ENCODE peak calls at places on chromosomes 4 and X, in six cellular contexts. One of them, this sample, is unnamed.

GRCh38 chr4:48815483-48815882 is 15.4 kb upstream of the OCIAD1 start:
- DNase-seq in brain microvascular endothelial cell: no peak
- DNase-seq in stomach: no peak
- DNase-seq in Calu3: no peak
- DNase-seq in neural crest cell: no peak
- DNase-seq in prostate gland: no peak
- DNase-seq in this sample: no peak

GRCh38 chr4:8099981-8100464 is 58.6 kb downstream of the ABLIM2 start:
- DNase-seq in Calu3: no peak
- DNase-seq in stomach: no peak
- DNase-seq in neural crest cell: no peak
- DNase-seq in prostate gland: no peak
- DNase-seq in brain microvascular endothelial cell: no peak
- DNase-seq in this sample: no peak

GRCh38 chr4:39719804-39720580 is 22.1 kb downstream of the UBE2K start:
- DNase-seq in Calu3: no peak
- DNase-seq in brain microvascular endothelial cell: no peak
- DNase-seq in neural crest cell: no peak
- DNase-seq in stomach: no peak
- DNase-seq in prostate gland: no peak
- DNase-seq in this sample: no peak

GRCh38 chr4:126777649-126778048 is 855.1 kb upstream of the INTU start:
- DNase-seq in Calu3: no peak
- DNase-seq in brain microvascular endothelial cell: peak
- DNase-seq in prostate gland: no peak
- DNase-seq in neural crest cell: no peak
- DNase-seq in stomach: no peak
- DNase-seq in this sample: no peak

GRCh38 chr4:53987761-53988171 is 76.6 kb downstream of the CHIC2 start:
- DNase-seq in Calu3: no peak
- DNase-seq in brain microvascular endothelial cell: peak
- DNase-seq in neural crest cell: no peak
- DNase-seq in stomach: no peak
- DNase-seq in prostate gland: no peak
- DNase-seq in this sample: no peak

GRCh38 chr4:80321341-80321740 is 14.2 kb upstream of the CFAP299 start:
- DNase-seq in brain microvascular endothelial cell: no peak
- DNase-seq in prostate gland: no peak
- DNase-seq in neural crest cell: no peak
- DNase-seq in stomach: no peak
- DNase-seq in Calu3: no peak
- DNase-seq in this sample: no peak

GRCh38 chrX:7542566-7542965 is 300.4 kb upstream of the VCX start:
- DNase-seq in stomach: no peak
- DNase-seq in prostate gland: no peak
- DNase-seq in brain microvascular endothelial cell: no peak
- DNase-seq in Calu3: no peak
- DNase-seq in neural crest cell: no peak
- DNase-seq in this sample: no peak

GRCh38 chrX:26851981-26852380 is 611.2 kb downstream of the PPP4R3C start:
- DNase-seq in prostate gland: no peak
- DNase-seq in neural crest cell: no peak
- DNase-seq in brain microvascular endothelial cell: peak
- DNase-seq in stomach: no peak
- DNase-seq in Calu3: peak
- DNase-seq in this sample: no peak

GRCh38 chr4:88745175-88745574 is 47.5 kb upstream of the NAP1L5 start:
- DNase-seq in stomach: no peak
- DNase-seq in prostate gland: no peak
- DNase-seq in neural crest cell: no peak
- DNase-seq in Calu3: no peak
- DNase-seq in brain microvascular endothelial cell: no peak
- DNase-seq in this sample: no peak

GRCh38 chr4:185755451-185755850 is 56.5 kb downstream of the SORBS2 start:
- DNase-seq in brain microvascular endothelial cell: no peak
- DNase-seq in prostate gland: no peak
- DNase-seq in neural crest cell: no peak
- DNase-seq in stomach: no peak
- DNase-seq in Calu3: no peak
- DNase-seq in this sample: no peak

GRCh38 chr4:79682801-79683217 is 274.8 kb upstream of the GK2 start:
- DNase-seq in stomach: peak
- DNase-seq in neural crest cell: no peak
- DNase-seq in prostate gland: peak
- DNase-seq in brain microvascular endothelial cell: no peak
- DNase-seq in Calu3: no peak
- DNase-seq in this sample: no peak

GRCh38 chrX:32598707-32599106 is 612.6 kb downstream of the DMD start:
- DNase-seq in stomach: no peak
- DNase-seq in brain microvascular endothelial cell: no peak
- DNase-seq in Calu3: no peak
- DNase-seq in neural crest cell: no peak
- DNase-seq in prostate gland: no peak
- DNase-seq in this sample: no peak

GRCh38 chr4:109826719-109827118 is 1.1 kb upstream of the RRH start:
- DNase-seq in brain microvascular endothelial cell: no peak
- DNase-seq in Calu3: no peak
- DNase-seq in stomach: no peak
- DNase-seq in prostate gland: no peak
- DNase-seq in neural crest cell: no peak
- DNase-seq in this sample: no peak

GRCh38 chrX:76517544-76517943 is 90.0 kb downstream of the MAGEE1 start:
- DNase-seq in brain microvascular endothelial cell: no peak
- DNase-seq in neural crest cell: no peak
- DNase-seq in stomach: no peak
- DNase-seq in Calu3: no peak
- DNase-seq in prostate gland: no peak
- DNase-seq in this sample: no peak

GRCh38 chr4:122152699-122153328 is 683 bp downstream of the BLTP1 start:
- DNase-seq in neural crest cell: peak
- DNase-seq in stomach: peak
- DNase-seq in brain microvascular endothelial cell: peak
- DNase-seq in prostate gland: peak
- DNase-seq in Calu3: peak
- DNase-seq in this sample: peak

GRCh38 chrX:11755724-11756123 is 2.3 kb upstream of the MSL3 start:
- DNase-seq in brain microvascular endothelial cell: no peak
- DNase-seq in Calu3: no peak
- DNase-seq in prostate gland: no peak
- DNase-seq in neural crest cell: no peak
- DNase-seq in stomach: no peak
- DNase-seq in this sample: no peak

GRCh38 chr4:113179091-113179490 is 129.6 kb downstream of the ANK2 start:
- DNase-seq in brain microvascular endothelial cell: no peak
- DNase-seq in Calu3: no peak
- DNase-seq in neural crest cell: no peak
- DNase-seq in stomach: no peak
- DNase-seq in prostate gland: no peak
- DNase-seq in this sample: no peak

GRCh38 chrX:9293051-9293496 is 171.8 kb upstream of the TBL1X start:
- DNase-seq in prostate gland: no peak
- DNase-seq in Calu3: no peak
- DNase-seq in brain microvascular endothelial cell: no peak
- DNase-seq in stomach: no peak
- DNase-seq in neural crest cell: no peak
- DNase-seq in this sample: no peak

GRCh38 chr4:73682508-73682907 is 57.9 kb upstream of the CXCL8 start:
- DNase-seq in prostate gland: no peak
- DNase-seq in Calu3: no peak
- DNase-seq in neural crest cell: no peak
- DNase-seq in brain microvascular endothelial cell: no peak
- DNase-seq in stomach: no peak
- DNase-seq in this sample: no peak

GRCh38 chr4:188127157-188127874 is 11.9 kb upstream of the TRIML1 start:
- DNase-seq in neural crest cell: no peak
- DNase-seq in stomach: no peak
- DNase-seq in prostate gland: no peak
- DNase-seq in brain microvascular endothelial cell: peak
- DNase-seq in Calu3: peak
- DNase-seq in this sample: no peak

GRCh38 chrX:13147758-13148157 is 103.3 kb upstream of the FAM9C start:
- DNase-seq in prostate gland: no peak
- DNase-seq in brain microvascular endothelial cell: no peak
- DNase-seq in neural crest cell: no peak
- DNase-seq in Calu3: no peak
- DNase-seq in stomach: no peak
- DNase-seq in this sample: no peak

GRCh38 chrX:38513087-38513742 is 48.1 kb upstream of the TSPAN7 start:
- DNase-seq in stomach: no peak
- DNase-seq in brain microvascular endothelial cell: no peak
- DNase-seq in prostate gland: no peak
- DNase-seq in Calu3: no peak
- DNase-seq in neural crest cell: no peak
- DNase-seq in this sample: no peak

GRCh38 chr4:38013461-38014366 is 53.5 kb downstream of the PTTG2 start:
- DNase-seq in prostate gland: no peak
- DNase-seq in neural crest cell: no peak
- DNase-seq in Calu3: no peak
- DNase-seq in stomach: peak
- DNase-seq in brain microvascular endothelial cell: peak
- DNase-seq in this sample: no peak

GRCh38 chr4:21986312-21986711 is 37.7 kb upstream of the KCNIP4 start:
- DNase-seq in prostate gland: no peak
- DNase-seq in stomach: no peak
- DNase-seq in neural crest cell: no peak
- DNase-seq in brain microvascular endothelial cell: no peak
- DNase-seq in Calu3: no peak
- DNase-seq in this sample: no peak

GRCh38 chr4:95693594-95693993 is 144.8 kb upstream of the UNC5C start:
- DNase-seq in neural crest cell: no peak
- DNase-seq in stomach: no peak
- DNase-seq in prostate gland: no peak
- DNase-seq in Calu3: peak
- DNase-seq in brain microvascular endothelial cell: peak
- DNase-seq in this sample: no peak
- TF ChIP-seq CTCF in neural crest cell: no peak
- TF ChIP-seq CTCF in stomach: peak
- TF ChIP-seq CTCF in prostate gland: no peak
- TF ChIP-seq CTCF in Calu3: no peak
- TF ChIP-seq CTCF in brain microvascular endothelial cell: peak
- TF ChIP-seq CTCF in this sample: no peak

GRCh38 chr4:55442541-55442940 is 46.8 kb downstream of the TMEM165 start:
- DNase-seq in neural crest cell: no peak
- DNase-seq in prostate gland: no peak
- DNase-seq in brain microvascular endothelial cell: no peak
- DNase-seq in stomach: no peak
- DNase-seq in Calu3: no peak
- DNase-seq in this sample: no peak
- TF ChIP-seq CTCF in neural crest cell: no peak
- TF ChIP-seq CTCF in prostate gland: no peak
- TF ChIP-seq CTCF in brain microvascular endothelial cell: no peak
- TF ChIP-seq CTCF in stomach: no peak
- TF ChIP-seq CTCF in Calu3: no peak
- TF ChIP-seq CTCF in this sample: no peak

GRCh38 chrX:22081475-22082092 is 49.5 kb downstream of the PHEX start:
- DNase-seq in neural crest cell: peak
- DNase-seq in brain microvascular endothelial cell: peak
- DNase-seq in stomach: peak
- DNase-seq in Calu3: peak
- DNase-seq in prostate gland: no peak
- DNase-seq in this sample: peak
- TF ChIP-seq CTCF in neural crest cell: peak
- TF ChIP-seq CTCF in brain microvascular endothelial cell: peak
- TF ChIP-seq CTCF in stomach: no peak
- TF ChIP-seq CTCF in Calu3: peak
- TF ChIP-seq CTCF in prostate gland: peak
- TF ChIP-seq CTCF in this sample: peak

DNA sequence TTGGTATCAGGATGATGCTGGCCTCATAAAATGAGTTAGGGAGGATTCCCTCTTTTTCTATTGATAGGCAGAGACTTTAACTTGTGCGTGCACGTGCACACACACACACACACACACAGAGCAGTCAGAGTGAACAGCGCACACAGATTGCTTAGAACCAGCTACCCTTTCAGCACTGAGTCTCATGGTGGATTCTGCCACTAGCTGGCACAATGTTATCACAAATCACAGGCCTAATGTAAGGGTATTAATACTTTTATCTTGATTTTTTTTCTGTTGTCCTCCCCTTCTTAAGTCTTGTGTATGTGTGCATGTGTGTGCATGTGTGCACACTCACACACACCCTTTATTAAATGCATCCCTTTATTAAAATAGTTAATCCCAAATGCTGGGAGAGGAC is 53.2 kb downstream of the HADH start:
- DNase-seq in prostate gland: no peak
- DNase-seq in Calu3: no peak
- DNase-seq in stomach: no peak
- DNase-seq in neural crest cell: no peak
- DNase-seq in brain microvascular endothelial cell: no peak
- DNase-seq in this sample: no peak
- TF ChIP-seq CTCF in prostate gland: no peak
- TF ChIP-seq CTCF in Calu3: no peak
- TF ChIP-seq CTCF in stomach: no peak
- TF ChIP-seq CTCF in neural crest cell: no peak
- TF ChIP-seq CTCF in brain microvascular endothelial cell: peak
- TF ChIP-seq CTCF in this sample: no peak

DNA sequence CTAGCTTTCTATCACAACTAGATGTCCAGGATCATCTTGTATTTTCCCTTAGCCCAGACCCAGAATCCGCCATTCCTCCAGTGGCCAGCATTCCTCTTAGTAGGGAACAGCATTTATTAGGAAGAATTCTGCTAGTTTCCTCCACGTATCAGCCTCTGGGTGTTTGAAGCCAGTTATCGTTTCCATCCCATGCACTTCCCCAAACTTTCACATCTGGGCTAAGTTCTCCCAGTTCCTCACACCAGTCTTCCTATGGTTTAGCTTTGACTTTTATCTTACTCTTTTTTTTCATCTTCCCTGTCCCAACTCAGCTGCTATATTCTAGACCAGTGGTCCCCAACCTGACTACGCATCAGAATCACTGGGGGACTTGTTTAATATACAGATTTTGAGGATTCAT is 53.5 kb upstream of the PRSS48 start:
- DNase-seq in prostate gland: no peak
- DNase-seq in Calu3: no peak
- DNase-seq in neural crest cell: no peak
- DNase-seq in brain microvascular endothelial cell: no peak
- DNase-seq in stomach: no peak
- DNase-seq in this sample: no peak
- TF ChIP-seq CTCF in prostate gland: no peak
- TF ChIP-seq CTCF in Calu3: no peak
- TF ChIP-seq CTCF in neural crest cell: no peak
- TF ChIP-seq CTCF in brain microvascular endothelial cell: no peak
- TF ChIP-seq CTCF in stomach: no peak
- TF ChIP-seq CTCF in this sample: no peak

GRCh38 chrX:16743604-16744325 is 24.4 kb downstream of the SYAP1 start:
- DNase-seq in stomach: no peak
- DNase-seq in brain microvascular endothelial cell: peak
- DNase-seq in prostate gland: no peak
- DNase-seq in Calu3: no peak
- DNase-seq in neural crest cell: no peak
- DNase-seq in this sample: no peak
- TF ChIP-seq CTCF in stomach: no peak
- TF ChIP-seq CTCF in brain microvascular endothelial cell: peak
- TF ChIP-seq CTCF in prostate gland: no peak
- TF ChIP-seq CTCF in Calu3: no peak
- TF ChIP-seq CTCF in neural crest cell: no peak
- TF ChIP-seq CTCF in this sample: no peak

This sample was measured in progenitor cell of endocrine pancreas.